ENCODE peak calls at places on chromosomes 11 and 22, in eight cellular contexts. J is foreskin fibroblast, R is H1, D is HL-60, S is brain microvascular endothelial cell, C is kidney, A is AG04450, O is tibial artery. Z is an unnamed sample.

GRCh38 chr11:8233691-8234424 is 29.8 kb downstream of the LMO1 start:
- DNase-seq in C (peak; percentile 81), D (no peak), A (no peak), J (peak; percentile 31), O (no peak), R (no peak), S (peak; percentile 19), Z (no peak)

GRCh38 chr11:117217141-117217609 is 14.7 kb downstream of the PCSK7 start:
- DNase-seq in C (peak; percentile 33), R (no peak), D (no peak), O (peak; percentile 81), A (peak; percentile 65), S (peak; percentile 65), J (no peak), Z (no peak)

GRCh38 chr22:47207387-47207786 is 444.9 kb downstream of the TBC1D22A start:
- DNase-seq in S (no peak), D (no peak), C (peak; percentile 52), A (no peak), R (no peak), J (no peak), O (peak; percentile 39), Z (no peak)

GRCh38 chr11:100778386-100778785 is 91.3 kb downstream of the ARHGAP42 start:
- DNase-seq in D (no peak), R (no peak), O (no peak), A (no peak), J (no peak), S (no peak), C (no peak), Z (no peak)

GRCh38 chr11:62505112-62505783 is 41.4 kb downstream of the AHNAK start:
- DNase-seq in S (peak; percentile 16), O (no peak), C (no peak), R (no peak), D (no peak), A (no peak), J (peak; percentile 22), Z (no peak)

GRCh38 chr11:44145011-44145777 is 49.7 kb downstream of the EXT2 start:
- DNase-seq in C (no peak), O (no peak), A (no peak), R (no peak), J (peak; percentile 20), D (no peak), S (no peak), Z (no peak)

GRCh38 chr11:10669258-10670033 is 24.1 kb downstream of the IRAG1 start:
- DNase-seq in O (no peak), S (peak; percentile 66), R (no peak), D (no peak), J (peak; percentile 74), A (no peak), C (no peak), Z (no peak)

GRCh38 chr22:39960791-39961746 is 872 bp downstream of the TMA7B start:
- DNase-seq in R (no peak), C (no peak), J (peak; percentile 79), O (no peak), A (peak; percentile 91), S (peak; percentile 98), D (peak; percentile 73), Z (peak; percentile 76)

GRCh38 chr11:65782816-65783228 is 2.0 kb upstream of the AP5B1 start:
- DNase-seq in O (peak; percentile 64), J (no peak), C (peak; percentile 74), R (no peak), A (no peak), S (no peak), D (no peak), Z (no peak)

GRCh38 chr22:49855491-49855911 is 1.9 kb downstream of the ZBED4 start:
- DNase-seq in J (peak; percentile 27), C (no peak), O (no peak), R (no peak), A (no peak), D (no peak), S (no peak), Z (no peak)

GRCh38 chr22:24189249-24190158 is 8.2 kb downstream of the SUSD2 start:
- DNase-seq in J (peak; percentile 87), C (peak; percentile 92), O (peak; percentile 89), S (peak; percentile 37), R (peak; percentile 46), D (no peak), A (peak; percentile 26), Z (no peak)

GRCh38 chr22:24827305-24827704 is 21.3 kb downstream of the SGSM1 start:
- DNase-seq in D (no peak), R (no peak), A (no peak), J (no peak), O (peak; percentile 44), C (no peak), S (no peak), Z (no peak)

GRCh38 chr11:23473782-23474181 is 613.5 kb upstream of the CCDC179 start:
- DNase-seq in D (no peak), A (no peak), S (peak; percentile 0), C (no peak), J (no peak), O (no peak), R (no peak), Z (no peak)

GRCh38 chr11:63906585-63906984 is 10.4 kb downstream of the RCOR2 start:
- DNase-seq in R (no peak), C (no peak), S (no peak), J (peak; percentile 50), O (no peak), A (no peak), D (no peak), Z (no peak)

GRCh38 chr11:77181226-77181625 is 53.2 kb downstream of the MYO7A start:
- DNase-seq in R (no peak), S (no peak), D (no peak), O (no peak), J (no peak), A (no peak), C (peak; percentile 43), Z (no peak)

GRCh38 chr11:92552942-92553341 is 328.3 kb downstream of the FAT3 start:
- DNase-seq in R (no peak), A (no peak), S (no peak), C (no peak), J (peak; percentile 2), O (no peak), D (no peak), Z (no peak)

GRCh38 chr22:17638182-17638431 is 450 bp upstream of the BCL2L13 start:
- DNase-seq in A (no peak), J (no peak), S (no peak), O (no peak), R (no peak), D (no peak), C (no peak), Z (no peak)
- TF ChIP-seq CTCF in A (peak; percentile 11), J (no peak), S (peak; percentile 48), O (no peak), R (no peak), D (no peak), C (no peak), Z (no peak)

GRCh38 chr11:73647459-73648100 is 1.2 kb downstream of the PLEKHB1 start:
- DNase-seq in D (peak; percentile 49), C (peak; percentile 95), J (peak; percentile 94), R (peak; percentile 70), S (peak; percentile 69), O (peak; percentile 94), A (peak; percentile 30), Z (peak; percentile 87)
- H3K4me3 ChIP-seq in D (peak overlapping the region; percentile 15), C (peak overlapping the region; percentile 58), J (peak overlapping the region; percentile 33), R (peak overlapping the region; percentile 64), S (peak overlapping the region; percentile 34), O (peak overlapping the region; percentile 11), A (peak overlapping the region; percentile 46), Z (no peak overlapping the region)

DNA sequence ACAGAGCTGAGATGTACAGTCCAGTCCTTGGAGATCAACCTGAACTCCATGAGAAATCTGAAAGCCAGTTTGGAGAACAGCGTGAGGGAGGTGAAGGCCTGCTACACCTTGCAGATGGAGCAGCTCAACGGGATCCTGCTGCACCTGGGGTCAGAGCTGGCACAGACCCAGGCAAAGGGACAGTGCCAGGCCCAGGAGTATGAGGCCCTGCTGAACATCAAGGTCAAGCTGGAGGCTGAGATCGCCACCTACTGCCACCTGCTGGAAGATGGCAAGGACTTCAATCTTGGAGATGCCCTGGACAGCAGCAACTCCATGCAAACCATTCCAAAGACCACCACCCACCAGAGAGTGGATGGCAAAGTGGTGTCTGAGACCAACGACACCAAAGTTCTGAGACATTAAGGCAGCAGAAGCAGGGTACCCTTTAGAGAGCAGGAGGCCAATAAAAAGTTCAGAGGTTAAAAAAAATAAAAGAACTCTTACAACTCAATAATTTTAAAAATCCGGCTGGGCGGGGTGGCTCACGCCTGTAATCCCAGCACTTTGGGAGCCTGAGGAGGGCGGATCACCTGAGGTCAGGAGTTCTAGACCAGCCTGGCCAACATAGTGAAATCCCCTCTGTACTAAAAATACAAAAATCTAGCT is 69.9 kb upstream of the RTL6 start:
- DNase-seq in O (peak; percentile 58), A (no peak), D (no peak), S (peak; percentile 13), J (peak; percentile 63), R (no peak), C (no peak), Z (no peak)
- TF ChIP-seq CTCF in O (peak; percentile 11), A (peak; percentile 55), D (peak; percentile 44), S (peak; percentile 64), J (peak; percentile 56), R (peak; percentile 59), C (no peak), Z (peak; percentile 73)

DNA sequence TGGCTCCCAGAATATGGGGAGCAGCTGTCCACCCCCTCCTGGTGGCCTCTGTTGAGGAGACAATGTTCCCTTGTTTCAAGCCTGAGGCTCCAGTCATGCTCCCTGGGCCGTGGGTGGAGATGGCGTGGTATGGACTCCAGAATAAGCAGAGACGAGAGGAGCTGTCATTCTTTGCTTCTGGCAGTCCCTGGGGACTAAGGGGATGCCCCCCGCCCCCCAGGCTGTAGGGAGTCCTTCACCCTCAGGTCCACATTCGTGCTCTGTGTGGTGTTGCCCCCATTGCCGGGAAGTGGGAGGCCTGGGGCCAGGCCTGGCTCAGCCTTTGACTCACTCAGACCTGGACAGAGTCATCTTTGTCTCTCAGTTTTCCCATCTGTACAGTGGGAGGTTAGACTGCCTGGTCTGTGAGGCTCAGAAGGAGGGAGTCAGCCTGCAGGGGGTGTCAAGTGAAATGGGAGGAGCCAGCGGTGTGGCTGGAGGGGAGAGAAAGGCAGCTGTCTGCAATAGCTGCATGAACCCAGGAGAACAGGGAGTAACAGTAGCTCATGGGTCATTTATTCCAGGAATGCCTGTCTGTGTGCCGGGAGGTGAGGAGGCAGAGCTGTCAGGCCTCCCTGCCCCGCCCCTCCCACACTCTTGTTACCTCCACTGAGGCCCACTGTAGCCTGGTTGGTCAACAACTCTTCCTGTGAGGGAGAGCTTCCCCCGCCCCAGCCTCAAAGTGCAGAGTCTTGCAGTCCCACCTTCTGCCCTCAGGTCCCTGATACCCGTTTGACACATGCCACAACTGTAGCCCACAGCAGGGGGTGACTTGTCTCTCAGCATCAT is 6.3 kb downstream of the ARHGEF17 start:
- DNase-seq in D (no peak), C (peak; percentile 88), O (peak; percentile 82), S (peak; percentile 83), A (no peak), R (no peak), J (peak; percentile 60), Z (no peak)
- H3K4me3 ChIP-seq in D (no peak overlapping the region), C (peak overlapping the region; percentile 62), O (peak overlapping the region; percentile 92), S (no peak overlapping the region), A (peak overlapping the region; percentile 77), R (no peak overlapping the region), J (peak overlapping the region; percentile 85), Z (no peak overlapping the region)

Z was measured in GM06990.